ENCODE peak calls at places on chromosomes 7 and 10, in five cellular contexts. P is sigmoid colon, H is PC-3, F is hepatocyte, G is WERI-Rb-1. O is an unnamed sample.

GRCh38 chr10:91541481-91541880 is 91.4 kb downstream of the PPP1R3C start:
- DNase-seq in P (no peak), G (no peak), F (no peak), H (no peak), O (peak; percentile 42)

GRCh38 chr7:137840183-137840779 is 6.5 kb downstream of the DGKI start:
- DNase-seq in H (no peak), P (no peak), G (no peak), F (no peak), O (no peak)

GRCh38 chr10:108275895-108276685 is 1111.6 kb upstream of the SORCS1 start:
- DNase-seq in G (no peak), P (no peak), H (no peak), F (no peak), O (no peak)

GRCh38 chr7:128837521-128837921 is 7.3 kb downstream of the FLNC start:
- DNase-seq in G (no peak), F (no peak), P (no peak), H (no peak), O (no peak)

GRCh38 chr10:131998845-131999681 is 17.3 kb upstream of the BNIP3 start:
- DNase-seq in H (no peak), G (no peak), P (peak; percentile 59), F (no peak), O (no peak)

GRCh38 chr7:152392254-152392653 is 43.5 kb downstream of the KMT2C start:
- DNase-seq in H (no peak), F (no peak), P (no peak), G (no peak), O (no peak)

GRCh38 chr10:72757712-72758111 is 65.8 kb downstream of the MCU start:
- DNase-seq in P (no peak), F (no peak), H (no peak), G (no peak), O (no peak)

GRCh38 chr10:52108236-52108635 is 205.8 kb upstream of the DKK1 start:
- DNase-seq in P (no peak), H (peak; percentile 46), G (no peak), F (no peak), O (no peak)

GRCh38 chr7:145848691-145849090 is 267.9 kb upstream of the CNTNAP2 start:
- DNase-seq in P (no peak), G (peak; percentile 56), H (peak; percentile 25), F (peak; percentile 29), O (no peak)

GRCh38 chr7:157952841-157953645 is 616.2 kb downstream of the DNAJB6 start:
- DNase-seq in F (no peak), H (no peak), P (no peak), G (no peak), O (no peak)

GRCh38 chr10:31731711-31732110 is 196.9 kb downstream of the ARHGAP12 start:
- DNase-seq in F (no peak), P (no peak), H (no peak), G (no peak), O (no peak)

GRCh38 chr10:31129261-31129660 is 97.6 kb upstream of the ZNF438 start:
- DNase-seq in F (peak; percentile 45), P (peak; percentile 87), H (peak; percentile 10), G (no peak), O (peak; percentile 70)

GRCh38 chr10:88791924-88792323 is 10.6 kb upstream of the LIPM start:
- DNase-seq in P (no peak), H (peak; percentile 38), F (peak; percentile 24), G (peak; percentile 42), O (peak; percentile 29)

GRCh38 chr7:128911441-128912031 is 1.0 kb upstream of the KCP start:
- DNase-seq in H (no peak), G (peak; percentile 72), P (peak; percentile 67), F (peak; percentile 60), O (no peak)

GRCh38 chr7:110007316-110007910 is 1083.5 kb upstream of the LRRN3 start:
- DNase-seq in G (no peak), P (no peak), H (no peak), F (no peak), O (no peak)

GRCh38 chr10:17609523-17610079 is 7.6 kb downstream of the HACD1 start:
- DNase-seq in F (no peak), P (no peak), G (no peak), H (no peak), O (no peak)

GRCh38 chr7:141785711-141786552 is 4.1 kb upstream of the TAS2R5 start:
- DNase-seq in G (peak; percentile 38), P (no peak), F (peak; percentile 55), H (peak; percentile 69), O (peak; percentile 68)

GRCh38 chr7:155423337-155424285 is 34.3 kb upstream of the EN2 start:
- DNase-seq in F (no peak), G (no peak), H (no peak), P (no peak), O (no peak)

GRCh38 chr7:101453617-101454016 is 90.9 kb downstream of the COL26A1 start:
- DNase-seq in G (no peak), F (no peak), H (no peak), P (no peak), O (peak; percentile 17)

GRCh38 chr7:87344446-87344845 is 1.0 kb upstream of the CROT start:
- DNase-seq in G (no peak), P (no peak), H (no peak), F (no peak), O (peak; percentile 37)

GRCh38 chr7:153567426-153567825 is 484.8 kb upstream of the DPP6 start:
- DNase-seq in H (no peak), G (no peak), F (no peak), P (peak; percentile 94), O (no peak)

GRCh38 chr7:153566324-153566723 is 485.9 kb upstream of the DPP6 start:
- DNase-seq in P (no peak), H (no peak), G (no peak), F (no peak), O (no peak)

DNA sequence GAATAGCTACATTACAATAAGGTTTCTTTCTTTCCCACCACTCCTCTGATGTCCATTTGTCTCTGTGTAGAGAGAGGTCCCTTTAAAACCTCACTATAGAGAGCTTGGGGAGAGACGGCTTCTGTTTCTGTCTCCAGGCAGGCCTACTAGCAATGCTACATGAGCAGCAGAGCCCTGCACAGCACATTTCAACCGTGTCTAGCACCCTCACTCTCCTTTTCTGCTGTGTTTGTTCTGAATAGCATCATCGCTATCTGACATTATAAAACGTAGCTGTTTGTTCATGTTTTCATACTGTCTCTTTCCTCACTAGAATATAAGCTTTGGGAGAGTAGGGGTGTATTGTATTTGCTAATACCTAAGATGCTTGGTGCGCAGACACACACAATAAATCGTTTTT is 487.8 kb upstream of the DPP6 start:
- DNase-seq in P (no peak), F (no peak), G (no peak), H (no peak), O (no peak)
- H3K9me3 ChIP-seq in P (no peaks in the 10 kb centered on the region), F (no peaks in the 10 kb centered on the region), G (peaks cover 4% of the 10 kb centered on the region), H (peaks cover 10% of the 10 kb centered on the region), O (peaks cover 12% of the 10 kb centered on the region)

GRCh38 chr10:29297678-29298077 is 8.8 kb downstream of the LYZL1 start:
- DNase-seq in P (no peak), H (no peak), G (no peak), F (no peak), O (no peak)

GRCh38 chr10:29301359-29301910 is 12.6 kb downstream of the LYZL1 start:
- DNase-seq in P (no peak), G (no peak), F (no peak), H (no peak), O (no peak)

DNA sequence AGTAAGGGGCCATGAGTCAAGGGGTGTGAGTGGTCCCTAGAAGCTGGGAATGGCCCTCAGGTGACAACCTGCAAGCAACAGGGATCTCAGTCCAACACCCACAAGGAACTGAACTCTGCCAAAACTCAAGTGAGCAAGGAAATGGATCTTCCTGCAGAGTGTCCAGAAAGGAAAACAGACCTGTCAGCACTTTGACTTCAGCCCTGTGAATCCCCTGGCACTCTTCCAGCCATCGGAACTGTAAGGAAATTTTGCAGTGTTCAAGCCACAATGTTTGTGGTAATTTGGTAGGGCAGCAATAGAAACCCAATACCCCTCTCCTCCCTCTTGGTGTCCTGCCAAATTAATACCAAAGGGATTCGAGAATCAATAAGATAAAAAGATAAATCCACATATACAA is 6.9 kb downstream of the LYZL1 start:
- DNase-seq in P (no peak), H (no peak), F (no peak), G (no peak), O (no peak)
- H3K9me3 ChIP-seq in P (no peaks in the 10 kb centered on the region), H (no peaks in the 10 kb centered on the region), F (peaks cover 4% of the 10 kb centered on the region), G (no peaks in the 10 kb centered on the region), O (peaks cover 63% of the 10 kb centered on the region)

DNA sequence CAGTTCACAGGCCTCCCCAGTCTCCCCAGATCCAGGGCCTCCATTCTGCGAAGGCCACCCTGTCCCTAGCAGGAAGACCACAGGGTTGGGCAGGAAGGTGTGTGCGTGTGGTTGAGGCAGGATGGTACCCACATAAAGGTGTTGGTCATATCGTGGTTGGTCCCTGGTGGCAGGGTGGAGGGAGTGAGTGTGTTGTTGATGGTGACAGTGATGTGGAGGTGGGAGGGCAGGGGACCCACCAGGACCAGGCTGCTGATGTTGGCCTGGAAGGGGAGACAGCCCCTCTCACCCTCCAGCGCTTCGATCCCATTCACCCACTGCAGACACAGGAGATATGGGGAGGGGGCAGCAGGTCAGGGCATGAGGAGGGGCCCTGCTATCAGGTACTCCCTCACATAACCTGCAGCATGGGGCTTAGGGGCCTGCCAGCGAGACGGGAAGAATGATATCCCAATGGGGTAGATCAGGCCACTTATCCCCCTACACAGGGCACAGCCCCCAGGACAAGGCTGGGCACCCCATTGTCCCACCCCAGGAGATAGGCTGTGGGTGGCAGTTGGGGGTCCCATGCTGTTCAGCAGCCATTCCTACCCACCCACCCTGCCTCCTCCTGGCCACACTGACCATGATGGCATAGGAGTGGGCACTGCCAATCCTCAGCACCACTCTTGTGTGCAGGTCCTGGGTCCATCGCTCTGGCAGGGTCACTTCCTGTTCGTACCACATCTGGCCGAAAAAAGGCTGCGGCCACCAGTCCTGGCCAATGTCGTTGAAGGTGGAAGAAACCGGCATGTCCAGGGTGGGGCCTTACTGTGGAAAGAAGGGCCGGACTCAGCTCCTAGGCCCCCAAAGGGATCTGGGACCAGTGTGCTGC is 69.0 kb upstream of the ZNF479 start:
- DNase-seq in F (no peak), G (no peak), H (no peak), P (no peak), O (no peak)
- H3K9me3 ChIP-seq in F (no peaks in the 10 kb centered on the region), G (peaks cover 19% of the 10 kb centered on the region), H (no peaks in the 10 kb centered on the region), P (peaks cover 5% of the 10 kb centered on the region), O (peaks cover 8% of the 10 kb centered on the region)

GRCh38 chr7:104386943-104387342 is 58.5 kb downstream of the LHFPL3 start:
- DNase-seq in F (no peak), G (no peak), P (no peak), H (no peak), O (no peak)

DNA sequence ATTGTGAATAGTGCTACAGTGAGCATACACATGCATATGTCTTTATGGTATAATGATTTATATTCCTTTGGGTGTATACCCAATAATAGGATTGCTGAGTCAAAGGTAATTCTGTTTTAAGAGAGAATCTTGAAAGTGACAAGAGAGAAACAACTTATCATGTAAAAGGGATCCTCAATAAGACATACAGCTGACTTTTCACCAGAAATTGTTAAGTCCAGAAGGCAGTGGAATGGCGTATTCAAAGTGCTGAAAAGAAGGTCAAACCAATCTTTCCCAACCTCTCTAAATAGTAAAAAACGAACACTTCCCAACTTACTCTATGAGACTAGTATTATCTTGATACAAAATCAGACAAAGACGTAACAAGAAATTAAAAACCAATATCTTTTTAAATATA is 59.8 kb downstream of the LHFPL3 start:
- DNase-seq in H (no peak), F (no peak), G (no peak), P (no peak), O (no peak)
- H3K9me3 ChIP-seq in H (no peaks in the 10 kb centered on the region), F (no peaks in the 10 kb centered on the region), G (peaks cover 9% of the 10 kb centered on the region), P (peaks cover 7% of the 10 kb centered on the region), O (peaks cover 30% of the 10 kb centered on the region)